ENCODE peak calls at places on chromosome 2, in eight cellular contexts. U, D, K, B, M, W, X and R are unnamed samples.

GRCh38 chr2:168626096-168626495 is 170.0 kb downstream of the CERS6 start:
- DNase-seq in D (no peak), U (no peak), X (no peak), K (no peak), W (no peak), B (no peak), M (no peak), R (no peak)

GRCh38 chr2:163878718-163879117 is 142.9 kb upstream of the FIGN start:
- DNase-seq in X (peak), K (no peak), W (peak), D (peak), B (peak), M (no peak), U (no peak), R (no peak)

GRCh38 chr2:3751832-3752231 is 48.5 kb downstream of the DCDC2C start:
- DNase-seq in K (no peak), W (no peak), D (no peak), X (no peak), B (no peak), M (no peak), U (no peak), R (no peak)

GRCh38 chr2:176455865-176456291 is 186.6 kb downstream of the MTX2 start:
- DNase-seq in W (peak), U (no peak), D (peak), B (no peak), X (peak), M (no peak), K (no peak), R (no peak)

GRCh38 chr2:84807063-84807485 is 73.8 kb downstream of the TRABD2A start:
- DNase-seq in W (peak), X (peak), U (no peak), M (no peak), B (peak), D (peak), K (no peak), R (peak)

GRCh38 chr2:231068525-231069222 is 12.0 kb downstream of the PSMD1 start:
- DNase-seq in K (no peak), B (peak), M (no peak), X (no peak), D (peak), W (peak), U (no peak), R (no peak)

GRCh38 chr2:199692489-199692888 is 158.5 kb downstream of the FTCDNL1 start:
- DNase-seq in W (no peak), U (no peak), M (peak), K (no peak), D (no peak), X (peak), B (peak), R (peak)

GRCh38 chr2:10654069-10654468 is 35.7 kb downstream of the NOL10 start:
- DNase-seq in M (no peak), U (peak), X (no peak), D (peak), K (peak), W (peak), B (peak), R (peak)

GRCh38 chr2:45882707-45883106 is 231.2 kb downstream of the PRKCE start:
- DNase-seq in X (no peak), B (peak), W (peak), D (no peak), K (no peak), U (no peak), M (no peak), R (no peak)

GRCh38 chr2:158463496-158464095 is 6.8 kb downstream of the PKP4 start:
- DNase-seq in W (peak), M (no peak), K (no peak), X (no peak), U (no peak), D (no peak), B (no peak), R (no peak)

GRCh38 chr2:235088608-235089020 is 136.8 kb downstream of the SH3BP4 start:
- DNase-seq in W (peak), X (no peak), U (no peak), B (no peak), M (no peak), K (no peak), D (peak), R (peak)